ENCODE peak calls at places on chromosomes 4 and X, in seven cellular contexts. T, R, D, Y, B, X and K are unnamed samples.

GRCh38 chrX:323721-324628 is 5.4 kb upstream of the GTPBP6 start:
- DNase-seq in T (no peak), R (no peak), D (peak; percentile 74), Y (no peak), B (no peak), X (no peak), K (no peak)

GRCh38 chr4:22850055-22850454 is 157.3 kb downstream of the GBA3 start:
- DNase-seq in T (no peak), R (no peak), D (no peak), Y (no peak), B (no peak), X (no peak), K (no peak)

GRCh38 chrX:150504399-150505186 is 63.8 kb upstream of the MTM1 start:
- DNase-seq in T (no peak), R (peak; percentile 5), D (no peak), Y (peak; percentile 25), B (no peak), X (no peak), K (peak; percentile 65)

GRCh38 chr4:140641789-140642439 is 73.2 kb upstream of the UCP1 start:
- DNase-seq in T (no peak), R (no peak), D (no peak), Y (no peak), B (no peak), X (no peak), K (no peak)

GRCh38 chr4:52299120-52299519 is 248.0 kb downstream of the SPATA18 start:
- DNase-seq in T (no peak), R (no peak), D (no peak), Y (peak; percentile 25), B (no peak), X (no peak), K (no peak)

GRCh38 chrX:79618280-79618679 is 251.1 kb upstream of the ITM2A start:
- DNase-seq in T (no peak), R (no peak), D (no peak), Y (no peak), B (no peak), X (no peak), K (no peak)

GRCh38 chr4:3403104-3403906 is 38.5 kb upstream of the HGFAC start:
- DNase-seq in T (no peak), R (no peak), D (no peak), Y (no peak), B (no peak), X (no peak), K (no peak)

GRCh38 chrX:67207912-67208311 is 335.9 kb upstream of the AR start:
- DNase-seq in T (no peak), R (no peak), D (no peak), Y (no peak), B (no peak), X (no peak), K (no peak)

GRCh38 chr4:172892300-172892699 is 276.3 kb upstream of the GALNT7 start:
- DNase-seq in T (no peak), R (no peak), D (no peak), Y (no peak), B (no peak), X (no peak), K (no peak)

GRCh38 chrX:124151195-124151594 is 181.3 kb upstream of the TEX13D start:
- DNase-seq in T (no peak), R (no peak), D (no peak), Y (no peak), B (no peak), X (no peak), K (no peak)

GRCh38 chrX:8067754-8068469 is 103.2 kb downstream of the VCX2 start:
- DNase-seq in T (no peak), R (no peak), D (no peak), Y (no peak), B (no peak), X (no peak), K (no peak)

GRCh38 chr4:182022899-182023298 is 220.3 kb upstream of the TENM3 start:
- DNase-seq in T (no peak), R (no peak), D (no peak), Y (no peak), B (no peak), X (no peak), K (no peak)

GRCh38 chrX:115183980-115184379 is 5.2 kb upstream of the RBMXL3 start:
- DNase-seq in T (peak; percentile 4), R (no peak), D (no peak), Y (no peak), B (no peak), X (no peak), K (no peak)

GRCh38 chr4:4606321-4606720 is 64.5 kb upstream of the STX18 start:
- DNase-seq in T (no peak), R (no peak), D (no peak), Y (peak; percentile 83), B (no peak), X (no peak), K (no peak)

GRCh38 chr4:110096406-110096805 is 102.0 kb downstream of the ELOVL6 start:
- DNase-seq in T (no peak), R (no peak), D (no peak), Y (no peak), B (no peak), X (no peak), K (no peak)

GRCh38 chrX:46386511-46386910 is 158.7 kb downstream of the ZNF674 start:
- DNase-seq in T (no peak), R (no peak), D (no peak), Y (no peak), B (no peak), X (no peak), K (no peak)

GRCh38 chr4:150038335-150039076 is 39.7 kb upstream of the DCLK2 start:
- DNase-seq in T (no peak), R (no peak), D (no peak), Y (no peak), B (peak; percentile 6), X (no peak), K (no peak)

GRCh38 chrX:13473666-13474516 is 95.5 kb upstream of the EGFL6 start:
- DNase-seq in T (no peak), R (no peak), D (no peak), Y (no peak), B (no peak), X (no peak), K (peak; percentile 18)

GRCh38 chr4:170005472-170005871 is 20.7 kb downstream of the MFAP3L start:
- DNase-seq in T (no peak), R (no peak), D (no peak), Y (no peak), B (no peak), X (no peak), K (no peak)

GRCh38 chrX:12210196-12210815 is 72.0 kb downstream of the FRMPD4 start:
- DNase-seq in T (no peak), R (no peak), D (no peak), Y (peak; percentile 46), B (no peak), X (no peak), K (no peak)

GRCh38 chr4:139853309-139853708 is 187.7 kb downstream of the MGST2 start:
- DNase-seq in T (no peak), R (no peak), D (no peak), Y (no peak), B (no peak), X (no peak), K (no peak)

GRCh38 chr4:114673306-114673705 is 74.7 kb downstream of the UGT8 start:
- DNase-seq in T (no peak), R (no peak), D (no peak), Y (no peak), B (no peak), X (no peak), K (no peak)

GRCh38 chr4:54227261-54228063 is 1.6 kb upstream of the PDGFRA start:
- DNase-seq in T (no peak), R (no peak), D (peak; percentile 74), Y (peak; percentile 42), B (peak; percentile 31), X (no peak), K (no peak)

GRCh38 chr4:11650801-11651596 is 222.3 kb upstream of the HS3ST1 start:
- DNase-seq in T (no peak), R (no peak), D (no peak), Y (no peak), B (no peak), X (no peak), K (peak; percentile 7)

GRCh38 chr4:83996254-83996653 is 460.3 kb downstream of the GPAT3 start:
- DNase-seq in T (no peak), R (no peak), D (no peak), Y (no peak), B (no peak), X (no peak), K (no peak)